ENCODE peak calls at places on chromosomes 16 and 17, in six cellular contexts. W, S, A, Z, L and J are unnamed samples.

GRCh38 chr16:78628526-78628925 is 529.1 kb downstream of the WWOX start:
- DNase-seq in W (no peak), S (no peak), A (no peak), Z (no peak), L (no peak), J (no peak)

GRCh38 chr17:42629420-42630009 is 20.0 kb downstream of the TUBG1 start:
- DNase-seq in W (no peak), S (no peak), A (no peak), Z (no peak), L (no peak), J (peak; percentile 96)

GRCh38 chr16:30485818-30486436 is 13.4 kb downstream of the ITGAL start:
- DNase-seq in W (no peak), S (no peak), A (no peak), Z (no peak), L (no peak), J (no peak)

GRCh38 chr17:81635973-81636504 is 873 bp downstream of the NPLOC4 start:
- DNase-seq in W (no peak), S (no peak), A (no peak), Z (no peak), L (no peak), J (peak; percentile 75)

GRCh38 chr16:8678068-8678927 is 3.9 kb downstream of the ABAT start:
- DNase-seq in W (no peak), S (no peak), A (no peak), Z (no peak), L (no peak), J (no peak)

GRCh38 chr16:27461483-27462171 is 59.7 kb downstream of the IL21R start:
- DNase-seq in W (no peak), S (no peak), A (no peak), Z (no peak), L (no peak), J (no peak)

GRCh38 chr17:75763613-75764416 is 1.2 kb downstream of the GALK1 start:
- DNase-seq in W (no peak), S (no peak), A (no peak), Z (no peak), L (no peak), J (no peak)

GRCh38 chr16:11098601-11099377 is 154.4 kb downstream of the CLEC16A start:
- DNase-seq in W (peak; percentile 83), S (no peak), A (no peak), Z (no peak), L (no peak), J (no peak)

GRCh38 chr17:27390540-27390939 is 65.7 kb upstream of the KSR1 start:
- DNase-seq in W (no peak), S (no peak), A (no peak), Z (peak; percentile 80), L (no peak), J (no peak)

GRCh38 chr16:17343028-17343427 is 127.7 kb downstream of the XYLT1 start:
- DNase-seq in W (no peak), S (no peak), A (no peak), Z (no peak), L (no peak), J (no peak)

GRCh38 chr17:73792994-73793393 is 148.7 kb upstream of the SDK2 start:
- DNase-seq in W (no peak), S (no peak), A (no peak), Z (peak; percentile 17), L (no peak), J (no peak)

GRCh38 chr17:21272881-21273839 is 11.4 kb upstream of the MAP2K3 start:
- DNase-seq in W (no peak), S (no peak), A (no peak), Z (peak; percentile 84), L (no peak), J (peak; percentile 97)

GRCh38 chr17:1769826-1770477 is 8.1 kb downstream of the SERPINF1 start:
- DNase-seq in W (peak; percentile 71), S (no peak), A (no peak), Z (peak; percentile 82), L (no peak), J (no peak)

GRCh38 chr17:68794636-68795503 is 160.3 kb downstream of the ABCA8 start:
- DNase-seq in W (no peak), S (no peak), A (no peak), Z (no peak), L (no peak), J (no peak)

GRCh38 chr16:30032083-30032819 is 1.2 kb upstream of the TLCD3B start:
- DNase-seq in W (peak; percentile 57), S (peak; percentile 51), A (peak; percentile 58), Z (no peak), L (no peak), J (peak; percentile 69)

GRCh38 chr16:11361751-11362742 is 16.8 kb downstream of the RMI2 start:
- DNase-seq in W (no peak), S (no peak), A (no peak), Z (no peak), L (no peak), J (no peak)

GRCh38 chr17:3873862-3874261 is 19.0 kb downstream of the CAMKK1 start:
- DNase-seq in W (no peak), S (no peak), A (no peak), Z (no peak), L (no peak), J (no peak)

GRCh38 chr17:67038861-67039365 is 5.4 kb upstream of the CACNG1 start:
- DNase-seq in W (no peak), S (no peak), A (no peak), Z (no peak), L (no peak), J (no peak)

GRCh38 chr16:56041556-56042140 is 149.6 kb upstream of the GNAO1 start:
- DNase-seq in W (peak; percentile 51), S (no peak), A (peak; percentile 7), Z (no peak), L (no peak), J (peak; percentile 7)

GRCh38 chr17:57624390-57624789 is 120.7 kb downstream of the CCDC182 start:
- DNase-seq in W (no peak), S (no peak), A (no peak), Z (no peak), L (no peak), J (no peak)

GRCh38 chr17:43126911-43127290 is 1.7 kb upstream of the BRCA1 start:
- DNase-seq in W (no peak), S (no peak), A (no peak), Z (no peak), L (peak; percentile 83), J (no peak)

GRCh38 chr17:76540381-76541300 is 797 bp downstream of the PRCD start:
- DNase-seq in W (peak; percentile 96), S (peak; percentile 92), A (peak; percentile 93), Z (peak; percentile 98), L (no peak), J (peak; percentile 69)

GRCh38 chr17:42878123-42878880 is 22.3 kb upstream of the G6PC1 start:
- DNase-seq in W (peak; percentile 49), S (no peak), A (no peak), Z (no peak), L (no peak), J (no peak)

GRCh38 chr17:9928601-9929341 is 23.7 kb upstream of the RCVRN start:
- DNase-seq in W (no peak), S (peak; percentile 44), A (peak; percentile 66), Z (no peak), L (no peak), J (no peak)

GRCh38 chr16:81758376-81758775 is 20.7 kb upstream of the PLCG2 start:
- DNase-seq in W (no peak), S (no peak), A (peak; percentile 27), Z (no peak), L (no peak), J (no peak)

GRCh38 chr16:15466886-15467781 is 32.7 kb downstream of the BMERB1 start:
- DNase-seq in W (no peak), S (no peak), A (no peak), Z (no peak), L (no peak), J (peak; percentile 17)

GRCh38 chr17:4999429-5000093 is 1.8 kb downstream of the KIF1C start:
- DNase-seq in W (no peak), S (no peak), A (no peak), Z (no peak), L (no peak), J (no peak)

DNA sequence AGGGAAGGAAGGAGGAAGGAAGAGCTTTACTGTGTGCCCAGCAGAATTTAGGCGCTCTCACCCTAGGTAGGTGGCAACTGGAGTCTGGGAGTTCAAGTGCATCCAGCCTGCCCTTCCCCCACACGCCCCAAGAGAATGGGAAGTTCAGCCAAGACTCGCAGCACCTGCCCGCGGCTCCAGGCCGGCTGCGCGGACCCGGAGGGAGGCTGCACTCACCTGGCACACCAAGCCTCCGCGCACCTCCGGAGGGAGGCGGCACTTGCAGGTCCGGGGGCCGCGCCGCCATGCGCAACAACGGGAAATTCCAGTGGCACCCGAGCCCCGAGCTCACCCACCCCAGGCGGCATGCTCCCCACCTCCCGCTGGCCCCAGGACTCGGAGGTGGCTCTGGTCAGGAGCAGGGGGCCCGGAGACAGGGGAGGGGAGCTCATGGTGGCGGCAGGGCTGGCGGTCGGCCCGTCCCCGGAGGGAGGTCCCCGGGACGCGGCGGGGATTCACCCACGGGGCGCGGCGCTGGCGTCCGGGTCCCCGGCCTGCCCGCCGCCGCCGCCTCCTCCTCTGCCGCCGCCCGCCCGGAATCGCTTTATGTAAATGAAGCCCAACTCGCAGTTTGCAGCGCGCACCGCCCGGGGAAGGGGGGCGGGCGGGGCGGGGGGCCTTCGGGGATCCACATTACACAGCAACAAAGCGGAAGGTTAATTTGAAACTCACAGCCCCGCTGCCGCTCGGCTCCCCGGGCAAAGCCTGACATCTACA is at the start of gene ZFHX3:
- DNase-seq in W (peak; percentile 92), S (peak; percentile 67), A (no peak), Z (peak; percentile 96), L (peak; percentile 94), J (peak; percentile 33)
- TF ChIP-seq POLR2A in W (no peak), S (no peak), A (no peak), Z (no peak), L (no peak), J (no peak)

GRCh38 chr16:28925386-28926228 is 569 bp upstream of the RABEP2 start:
- DNase-seq in W (peak; percentile 77), S (peak; percentile 75), A (peak; percentile 54), Z (peak; percentile 95), L (no peak), J (peak; percentile 84)
- TF ChIP-seq POLR2A in W (no peak), S (no peak), A (peak; percentile 63), Z (no peak), L (no peak), J (no peak)

GRCh38 chr17:7859028-7859427 is 1.2 kb downstream of the CYB5D1 start:
- DNase-seq in W (no peak), S (no peak), A (no peak), Z (peak; percentile 48), L (no peak), J (no peak)

GRCh38 chr17:7856840-7857723 is at the start of gene NAA38:
- DNase-seq in W (peak; percentile 98), S (peak; percentile 97), A (peak; percentile 99), Z (peak; percentile 99), L (peak; percentile 96), J (peak; percentile 96)

GRCh38 chr17:7856081-7856791 is 1.1 kb downstream of the NAA38 start:
- DNase-seq in W (no peak), S (peak; percentile 69), A (no peak), Z (peak; percentile 90), L (peak; percentile 75), J (peak; percentile 72)

GRCh38 chr17:7858487-7858832 is 657 bp downstream of the CYB5D1 start:
- DNase-seq in W (peak; percentile 55), S (peak; percentile 67), A (no peak), Z (peak; percentile 89), L (peak; percentile 82), J (peak; percentile 66)

GRCh38 chr17:7857724-7858486 is at the start of gene CYB5D1:
- DNase-seq in W (peak; percentile 93), S (peak; percentile 91), A (peak; percentile 94), Z (peak; percentile 98), L (peak; percentile 87), J (peak; percentile 96)
- TF ChIP-seq POLR2A in W (no peak), S (peak; percentile 63), A (peak; percentile 59), Z (no peak), L (no peak), J (peak; percentile 85)

GRCh38 chr17:7497228-7497627 is 13.1 kb downstream of the POLR2A start:
- DNase-seq in W (no peak), S (no peak), A (no peak), Z (no peak), L (no peak), J (no peak)
- TF ChIP-seq POLR2A in W (no peak), S (no peak), A (no peak), Z (no peak), L (no peak), J (no peak)